ENCODE peak calls at places on chromosomes 7 and 10, in ten cellular contexts. One of them, this sample, is unnamed.

GRCh38 chr7:151125459-151125834 is 39.2 kb downstream of the AGAP3 start:
- DNase-seq in cardiac muscle cell: peak
- DNase-seq in GM12865: no peak
- DNase-seq in mammary epithelial cell: no peak
- DNase-seq in AG04449: no peak
- DNase-seq in upper lobe of right lung: no peak
- DNase-seq in brain microvascular endothelial cell: no peak
- DNase-seq in OCI-LY7: no peak
- DNase-seq in suprapubic skin: no peak
- DNase-seq in breast epithelium: no peak
- DNase-seq in this sample: no peak

GRCh38 chr10:34109952-34110702 is 705.0 kb downstream of the PARD3 start:
- DNase-seq in AG04449: no peak
- DNase-seq in OCI-LY7: no peak
- DNase-seq in GM12865: no peak
- DNase-seq in upper lobe of right lung: no peak
- DNase-seq in cardiac muscle cell: peak
- DNase-seq in suprapubic skin: no peak
- DNase-seq in breast epithelium: no peak
- DNase-seq in mammary epithelial cell: peak
- DNase-seq in brain microvascular endothelial cell: peak
- DNase-seq in this sample: peak

GRCh38 chr10:31320179-31320597 is 1.2 kb downstream of the ZEB1 start:
- DNase-seq in OCI-LY7: peak
- DNase-seq in cardiac muscle cell: peak
- DNase-seq in GM12865: peak
- DNase-seq in brain microvascular endothelial cell: no peak
- DNase-seq in suprapubic skin: peak
- DNase-seq in mammary epithelial cell: peak
- DNase-seq in AG04449: no peak
- DNase-seq in upper lobe of right lung: peak
- DNase-seq in breast epithelium: no peak
- DNase-seq in this sample: no peak

GRCh38 chr7:33998487-33998886 is 93.1 kb downstream of the BMPER start:
- DNase-seq in cardiac muscle cell: no peak
- DNase-seq in breast epithelium: no peak
- DNase-seq in upper lobe of right lung: no peak
- DNase-seq in GM12865: no peak
- DNase-seq in AG04449: no peak
- DNase-seq in OCI-LY7: no peak
- DNase-seq in suprapubic skin: no peak
- DNase-seq in mammary epithelial cell: no peak
- DNase-seq in brain microvascular endothelial cell: peak
- DNase-seq in this sample: peak

GRCh38 chr10:6014241-6014761 is 37.0 kb upstream of the IL15RA start:
- DNase-seq in brain microvascular endothelial cell: peak
- DNase-seq in mammary epithelial cell: peak
- DNase-seq in upper lobe of right lung: no peak
- DNase-seq in breast epithelium: no peak
- DNase-seq in cardiac muscle cell: peak
- DNase-seq in OCI-LY7: peak
- DNase-seq in suprapubic skin: no peak
- DNase-seq in GM12865: peak
- DNase-seq in AG04449: no peak
- DNase-seq in this sample: peak

GRCh38 chr10:115417585-115418265 is 324.6 kb downstream of the ATRNL1 start:
- DNase-seq in cardiac muscle cell: peak
- DNase-seq in upper lobe of right lung: no peak
- DNase-seq in breast epithelium: no peak
- DNase-seq in AG04449: peak
- DNase-seq in mammary epithelial cell: peak
- DNase-seq in suprapubic skin: no peak
- DNase-seq in GM12865: peak
- DNase-seq in brain microvascular endothelial cell: peak
- DNase-seq in OCI-LY7: peak
- DNase-seq in this sample: peak

GRCh38 chr10:114654829-114655575 is 3.1 kb downstream of the ABLIM1 start:
- DNase-seq in mammary epithelial cell: no peak
- DNase-seq in brain microvascular endothelial cell: no peak
- DNase-seq in GM12865: no peak
- DNase-seq in AG04449: no peak
- DNase-seq in breast epithelium: no peak
- DNase-seq in suprapubic skin: no peak
- DNase-seq in upper lobe of right lung: no peak
- DNase-seq in OCI-LY7: no peak
- DNase-seq in cardiac muscle cell: no peak
- DNase-seq in this sample: no peak

GRCh38 chr7:564176-564890 is 44.7 kb upstream of the PDGFA start:
- DNase-seq in mammary epithelial cell: no peak
- DNase-seq in AG04449: no peak
- DNase-seq in breast epithelium: no peak
- DNase-seq in cardiac muscle cell: no peak
- DNase-seq in GM12865: no peak
- DNase-seq in upper lobe of right lung: no peak
- DNase-seq in brain microvascular endothelial cell: no peak
- DNase-seq in suprapubic skin: no peak
- DNase-seq in OCI-LY7: no peak
- DNase-seq in this sample: no peak

GRCh38 chr7:99622596-99622995 is 5.8 kb downstream of the ZSCAN25 start:
- DNase-seq in cardiac muscle cell: no peak
- DNase-seq in AG04449: no peak
- DNase-seq in mammary epithelial cell: peak
- DNase-seq in upper lobe of right lung: no peak
- DNase-seq in brain microvascular endothelial cell: no peak
- DNase-seq in suprapubic skin: no peak
- DNase-seq in OCI-LY7: no peak
- DNase-seq in GM12865: no peak
- DNase-seq in breast epithelium: no peak
- DNase-seq in this sample: no peak

GRCh38 chr10:22443200-22443881 is 98.0 kb downstream of the SPAG6 start:
- DNase-seq in suprapubic skin: no peak
- DNase-seq in cardiac muscle cell: no peak
- DNase-seq in GM12865: peak
- DNase-seq in mammary epithelial cell: no peak
- DNase-seq in breast epithelium: no peak
- DNase-seq in OCI-LY7: no peak
- DNase-seq in AG04449: no peak
- DNase-seq in brain microvascular endothelial cell: no peak
- DNase-seq in upper lobe of right lung: no peak
- DNase-seq in this sample: no peak

GRCh38 chr7:116316838-116317612 is 106.7 kb downstream of the TES start:
- DNase-seq in OCI-LY7: no peak
- DNase-seq in GM12865: peak
- DNase-seq in brain microvascular endothelial cell: peak
- DNase-seq in suprapubic skin: peak
- DNase-seq in breast epithelium: no peak
- DNase-seq in mammary epithelial cell: peak
- DNase-seq in AG04449: peak
- DNase-seq in cardiac muscle cell: peak
- DNase-seq in upper lobe of right lung: no peak
- DNase-seq in this sample: peak

GRCh38 chr10:80611481-80611880 is 73.8 kb downstream of the SH2D4B start:
- DNase-seq in OCI-LY7: no peak
- DNase-seq in GM12865: no peak
- DNase-seq in breast epithelium: no peak
- DNase-seq in cardiac muscle cell: no peak
- DNase-seq in upper lobe of right lung: no peak
- DNase-seq in brain microvascular endothelial cell: no peak
- DNase-seq in mammary epithelial cell: no peak
- DNase-seq in AG04449: no peak
- DNase-seq in suprapubic skin: no peak
- DNase-seq in this sample: no peak

GRCh38 chr7:92586403-92586802 is 3.8 kb downstream of the FAM133B start:
- DNase-seq in mammary epithelial cell: no peak
- DNase-seq in suprapubic skin: no peak
- DNase-seq in OCI-LY7: no peak
- DNase-seq in brain microvascular endothelial cell: no peak
- DNase-seq in cardiac muscle cell: peak
- DNase-seq in upper lobe of right lung: no peak
- DNase-seq in breast epithelium: no peak
- DNase-seq in AG04449: no peak
- DNase-seq in GM12865: no peak
- DNase-seq in this sample: peak

GRCh38 chr7:128114806-128115205 is 83.6 kb upstream of the LRRC4 start:
- DNase-seq in upper lobe of right lung: no peak
- DNase-seq in AG04449: no peak
- DNase-seq in breast epithelium: no peak
- DNase-seq in mammary epithelial cell: no peak
- DNase-seq in GM12865: no peak
- DNase-seq in OCI-LY7: no peak
- DNase-seq in brain microvascular endothelial cell: no peak
- DNase-seq in cardiac muscle cell: no peak
- DNase-seq in suprapubic skin: no peak
- DNase-seq in this sample: no peak

GRCh38 chr10:1050145-1050544 is 1.2 kb upstream of the IDI1 start:
- DNase-seq in AG04449: no peak
- DNase-seq in brain microvascular endothelial cell: no peak
- DNase-seq in OCI-LY7: peak
- DNase-seq in cardiac muscle cell: peak
- DNase-seq in breast epithelium: no peak
- DNase-seq in GM12865: peak
- DNase-seq in suprapubic skin: no peak
- DNase-seq in upper lobe of right lung: no peak
- DNase-seq in mammary epithelial cell: no peak
- DNase-seq in this sample: no peak

GRCh38 chr7:34373940-34374339 is 284.1 kb upstream of the NPSR1 start:
- DNase-seq in GM12865: no peak
- DNase-seq in OCI-LY7: no peak
- DNase-seq in breast epithelium: no peak
- DNase-seq in mammary epithelial cell: no peak
- DNase-seq in AG04449: no peak
- DNase-seq in cardiac muscle cell: no peak
- DNase-seq in suprapubic skin: no peak
- DNase-seq in upper lobe of right lung: no peak
- DNase-seq in brain microvascular endothelial cell: no peak
- DNase-seq in this sample: peak

GRCh38 chr10:112581921-112582320 is 134.9 kb downstream of the VTI1A start:
- DNase-seq in brain microvascular endothelial cell: no peak
- DNase-seq in upper lobe of right lung: no peak
- DNase-seq in AG04449: no peak
- DNase-seq in breast epithelium: no peak
- DNase-seq in OCI-LY7: no peak
- DNase-seq in mammary epithelial cell: no peak
- DNase-seq in cardiac muscle cell: no peak
- DNase-seq in suprapubic skin: no peak
- DNase-seq in GM12865: no peak
- DNase-seq in this sample: no peak

GRCh38 chr10:17228081-17229015 is at the start of gene VIM:
- DNase-seq in cardiac muscle cell: peak
- DNase-seq in mammary epithelial cell: peak
- DNase-seq in suprapubic skin: peak
- DNase-seq in AG04449: no peak
- DNase-seq in upper lobe of right lung: peak
- DNase-seq in brain microvascular endothelial cell: peak
- DNase-seq in OCI-LY7: peak
- DNase-seq in GM12865: peak
- DNase-seq in breast epithelium: peak
- DNase-seq in this sample: peak

GRCh38 chr7:41696323-41696916 is 6.5 kb downstream of the INHBA start:
- DNase-seq in cardiac muscle cell: peak
- DNase-seq in GM12865: peak
- DNase-seq in upper lobe of right lung: peak
- DNase-seq in AG04449: no peak
- DNase-seq in mammary epithelial cell: peak
- DNase-seq in breast epithelium: no peak
- DNase-seq in suprapubic skin: peak
- DNase-seq in OCI-LY7: peak
- DNase-seq in brain microvascular endothelial cell: peak
- DNase-seq in this sample: peak

GRCh38 chr7:158355456-158356065 is 232.1 kb downstream of the PTPRN2 start:
- DNase-seq in suprapubic skin: peak
- DNase-seq in AG04449: no peak
- DNase-seq in breast epithelium: peak
- DNase-seq in upper lobe of right lung: no peak
- DNase-seq in GM12865: no peak
- DNase-seq in OCI-LY7: no peak
- DNase-seq in mammary epithelial cell: no peak
- DNase-seq in cardiac muscle cell: no peak
- DNase-seq in brain microvascular endothelial cell: peak
- DNase-seq in this sample: no peak
- TF ChIP-seq CTCF in suprapubic skin: no peak
- TF ChIP-seq CTCF in AG04449: no peak
- TF ChIP-seq CTCF in breast epithelium: no peak
- TF ChIP-seq CTCF in upper lobe of right lung: no peak
- TF ChIP-seq CTCF in GM12865: no peak
- TF ChIP-seq CTCF in OCI-LY7: peak
- TF ChIP-seq CTCF in mammary epithelial cell: no peak
- TF ChIP-seq CTCF in cardiac muscle cell: no peak
- TF ChIP-seq CTCF in brain microvascular endothelial cell: peak
- TF ChIP-seq CTCF in this sample: no peak

DNA sequence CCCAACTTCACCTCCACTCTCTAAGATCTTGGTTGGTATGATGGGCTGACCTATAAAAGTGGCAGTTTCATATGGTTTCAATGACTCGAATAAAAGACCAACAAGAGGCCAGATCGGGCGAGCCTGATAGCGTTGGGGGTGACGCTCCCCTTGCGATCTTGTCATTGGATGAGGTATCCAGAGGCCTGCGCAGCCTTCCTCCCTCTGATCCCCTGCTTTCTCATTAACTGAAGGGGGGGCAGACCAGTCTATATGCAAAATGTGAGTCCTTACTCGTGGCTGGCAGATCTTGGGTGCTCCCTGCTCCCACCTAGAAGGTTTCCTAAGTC is 937 bp upstream of the COBL start:
- DNase-seq in GM12865: no peak
- DNase-seq in AG04449: no peak
- DNase-seq in mammary epithelial cell: no peak
- DNase-seq in cardiac muscle cell: no peak
- DNase-seq in brain microvascular endothelial cell: no peak
- DNase-seq in OCI-LY7: no peak
- DNase-seq in upper lobe of right lung: no peak
- DNase-seq in breast epithelium: no peak
- DNase-seq in suprapubic skin: no peak
- DNase-seq in this sample: no peak
- H3K4me3 ChIP-seq in GM12865: no peak
- H3K4me3 ChIP-seq in AG04449: no peak
- H3K4me3 ChIP-seq in mammary epithelial cell: no peak
- H3K4me3 ChIP-seq in cardiac muscle cell: peak
- H3K4me3 ChIP-seq in brain microvascular endothelial cell: no peak
- H3K4me3 ChIP-seq in OCI-LY7: no peak
- H3K4me3 ChIP-seq in upper lobe of right lung: peak
- H3K4me3 ChIP-seq in breast epithelium: peak
- H3K4me3 ChIP-seq in suprapubic skin: peak
- H3K4me3 ChIP-seq in this sample: no peak

GRCh38 chr10:43960477-43960876 is 311.8 kb upstream of the ZNF32 start:
- DNase-seq in OCI-LY7: no peak
- DNase-seq in breast epithelium: no peak
- DNase-seq in upper lobe of right lung: peak
- DNase-seq in AG04449: no peak
- DNase-seq in brain microvascular endothelial cell: no peak
- DNase-seq in GM12865: no peak
- DNase-seq in cardiac muscle cell: no peak
- DNase-seq in suprapubic skin: no peak
- DNase-seq in mammary epithelial cell: no peak
- DNase-seq in this sample: no peak
- TF ChIP-seq CTCF in OCI-LY7: no peak
- TF ChIP-seq CTCF in breast epithelium: no peak
- TF ChIP-seq CTCF in upper lobe of right lung: no peak
- TF ChIP-seq CTCF in AG04449: no peak
- TF ChIP-seq CTCF in brain microvascular endothelial cell: no peak
- TF ChIP-seq CTCF in GM12865: no peak
- TF ChIP-seq CTCF in cardiac muscle cell: no peak
- TF ChIP-seq CTCF in suprapubic skin: no peak
- TF ChIP-seq CTCF in mammary epithelial cell: no peak
- TF ChIP-seq CTCF in this sample: no peak

GRCh38 chr10:127989481-127989964 is 82.6 kb downstream of the PTPRE start:
- DNase-seq in AG04449: no peak
- DNase-seq in breast epithelium: no peak
- DNase-seq in brain microvascular endothelial cell: no peak
- DNase-seq in suprapubic skin: no peak
- DNase-seq in upper lobe of right lung: no peak
- DNase-seq in cardiac muscle cell: no peak
- DNase-seq in GM12865: no peak
- DNase-seq in mammary epithelial cell: no peak
- DNase-seq in OCI-LY7: no peak
- DNase-seq in this sample: peak
- H3K4me3 ChIP-seq in AG04449: no peak
- H3K4me3 ChIP-seq in breast epithelium: no peak
- H3K4me3 ChIP-seq in brain microvascular endothelial cell: no peak
- H3K4me3 ChIP-seq in suprapubic skin: no peak
- H3K4me3 ChIP-seq in upper lobe of right lung: no peak
- H3K4me3 ChIP-seq in cardiac muscle cell: no peak
- H3K4me3 ChIP-seq in GM12865: no peak
- H3K4me3 ChIP-seq in mammary epithelial cell: no peak
- H3K4me3 ChIP-seq in OCI-LY7: no peak
- H3K4me3 ChIP-seq in this sample: no peak